ENCODE peak calls at places on chromosomes 6 and 20, in five cellular contexts. L, B, W, X and S are unnamed samples.

GRCh38 chr6:37283786-37284185 is 25.8 kb upstream of the TMEM217 start:
- ATAC-seq in L (peak; percentile 68), W (no peak), X (no peak), B (no peak), S (peak; percentile 91)

GRCh38 chr20:8399963-8400362 is 267.9 kb downstream of the PLCB1 start:
- ATAC-seq in X (peak; percentile 94), L (peak; percentile 56), W (no peak), B (no peak), S (no peak)

GRCh38 chr6:87553159-87553765 is 36.5 kb downstream of the RARS2 start:
- ATAC-seq in B (no peak), X (no peak), L (no peak), W (no peak), S (no peak)

GRCh38 chr20:17655865-17656489 is 26.1 kb downstream of the RRBP1 start:
- ATAC-seq in B (no peak), X (no peak), W (no peak), L (peak; percentile 35), S (no peak)

GRCh38 chr6:25334793-25335192 is 55.6 kb downstream of the CARMIL1 start:
- ATAC-seq in W (no peak), B (no peak), X (peak; percentile 74), L (no peak), S (no peak)

GRCh38 chr6:11236351-11236750 is 3.9 kb upstream of the NEDD9 start:
- ATAC-seq in X (peak; percentile 64), B (no peak), L (no peak), W (no peak), S (no peak)

GRCh38 chr6:151307501-151307900 is 67.7 kb downstream of the AKAP12 start:
- ATAC-seq in W (no peak), L (no peak), X (no peak), B (peak; percentile 43), S (no peak)

GRCh38 chr6:37306624-37307222 is 47.1 kb upstream of the RNF8 start:
- ATAC-seq in B (no peak), X (peak; percentile 54), W (no peak), L (no peak), S (no peak)

GRCh38 chr6:14398953-14399352 is 281.4 kb downstream of the CD83 start:
- ATAC-seq in X (no peak), W (no peak), L (no peak), B (no peak), S (no peak)

GRCh38 chr20:37845261-37845681 is 57.7 kb upstream of the VSTM2L start:
- ATAC-seq in X (no peak), L (no peak), W (no peak), B (no peak), S (no peak)

GRCh38 chr6:88134575-88134974 is 31.6 kb downstream of the CNR1 start:
- ATAC-seq in W (no peak), B (no peak), X (peak; percentile 7), L (no peak), S (no peak)

GRCh38 chr6:128573036-128573435 is 52.6 kb upstream of the PTPRK start:
- ATAC-seq in X (no peak), W (no peak), L (no peak), B (no peak), S (no peak)

GRCh38 chr20:59482581-59483187 is 121.7 kb upstream of the PHACTR3 start:
- ATAC-seq in L (no peak), W (no peak), X (no peak), B (no peak), S (no peak)

GRCh38 chr20:12882832-12883506 is 125.8 kb upstream of the SPTLC3 start:
- ATAC-seq in B (no peak), X (no peak), W (no peak), L (no peak), S (peak; percentile 61)

GRCh38 chr6:14930366-14930989 is 315.4 kb upstream of the JARID2 start:
- ATAC-seq in B (no peak), L (no peak), W (no peak), X (no peak), S (no peak)

GRCh38 chr6:139378882-139379341 is 4.5 kb upstream of the CITED2 start:
- ATAC-seq in L (no peak), B (no peak), X (no peak), W (no peak), S (no peak)

GRCh38 chr6:1390071-1390804 is 862 bp downstream of the FOXF2 start:
- ATAC-seq in X (no peak), L (peak; percentile 65), W (no peak), B (peak; percentile 16), S (peak; percentile 9)

GRCh38 chr6:101961357-101961756 is 567.8 kb downstream of the GRIK2 start:
- ATAC-seq in L (peak; percentile 32), B (peak; percentile 63), X (peak; percentile 38), W (no peak), S (no peak)

GRCh38 chr6:89048286-89048923 is 32.1 kb upstream of the PNRC1 start:
- ATAC-seq in B (no peak), L (no peak), W (no peak), X (no peak), S (peak; percentile 24)

GRCh38 chr6:116278853-116279231 is 888 bp downstream of the TSPYL1 start:
- ATAC-seq in B (peak; percentile 68), X (peak; percentile 7), L (peak; percentile 48), W (peak; percentile 31), S (peak; percentile 22)

GRCh38 chr20:50215917-50216316 is 25.3 kb downstream of the CEBPB start:
- ATAC-seq in L (no peak), B (peak; percentile 42), X (no peak), W (no peak), S (no peak)

GRCh38 chr6:111767752-111768430 is 105.4 kb downstream of the FYN start:
- ATAC-seq in L (no peak), W (no peak), X (peak; percentile 4), B (no peak), S (no peak)

GRCh38 chr6:79249136-79249535 is 14.7 kb upstream of the HMGN3 start:
- ATAC-seq in B (no peak), L (no peak), X (peak; percentile 39), W (no peak), S (no peak)

GRCh38 chr6:144268821-144269220 is 16.3 kb upstream of the UTRN start:
- ATAC-seq in W (no peak), B (no peak), L (no peak), X (no peak), S (no peak)

GRCh38 chr6:13248053-13248452 is 80.3 kb downstream of the TBC1D7 start:
- ATAC-seq in X (no peak), B (peak; percentile 75), L (no peak), W (peak; percentile 24), S (no peak)

GRCh38 chr6:42365021-42365420 is 86.7 kb downstream of the TRERF1 start:
- ATAC-seq in L (no peak), B (no peak), W (peak; percentile 24), X (no peak), S (no peak)

GRCh38 chr20:49865559-49865958 is 49.8 kb downstream of the SPATA2 start:
- ATAC-seq in B (no peak), X (no peak), W (no peak), L (no peak), S (no peak)

GRCh38 chr6:35736982-35737412 is at the start of gene ARMC12:
- ATAC-seq in X (peak; percentile 5), W (peak; percentile 1), L (no peak), B (peak; percentile 8), S (no peak)

DNA sequence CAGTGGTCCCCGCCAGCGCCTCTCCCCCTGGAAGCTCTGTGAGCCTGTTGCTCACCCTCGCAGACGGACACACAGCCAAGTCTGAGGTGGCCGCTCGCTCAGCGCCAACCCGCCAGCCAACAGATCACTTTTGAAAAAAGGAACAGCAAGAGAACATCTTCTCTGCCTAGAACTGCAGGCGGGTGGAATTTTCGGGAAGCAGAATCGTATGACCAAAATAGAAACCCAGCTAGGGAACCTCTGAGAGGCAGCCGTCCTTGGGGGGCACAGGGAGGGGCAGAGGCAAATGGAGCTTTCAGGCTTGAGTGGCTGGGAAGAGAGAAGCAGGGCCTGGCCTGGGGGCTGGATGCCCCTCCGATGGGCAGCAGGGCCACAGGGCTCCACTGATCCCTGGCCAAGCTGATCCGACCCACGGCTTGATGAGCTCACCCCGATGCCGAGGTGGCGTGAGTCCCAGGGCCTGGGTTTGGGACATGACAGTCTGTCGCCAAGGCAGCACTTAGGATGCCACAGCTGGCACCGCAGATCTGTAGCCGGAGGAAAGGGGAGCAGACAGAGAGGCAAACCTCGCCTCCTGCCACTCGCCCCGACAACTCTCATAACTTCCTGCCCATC is 9.8 kb downstream of the NFATC2 start:
- ATAC-seq in X (no peak), B (no peak), W (no peak), L (peak; percentile 60), S (peak; percentile 49)
- TF ChIP-seq POLR2AphosphoS5 in X (no peak), B (no peak), W (no peak), L (no peak), S (no peak)

GRCh38 chr20:45413479-45413878 is 2.5 kb upstream of the PIGT start:
- ATAC-seq in W (no peak), B (no peak), X (no peak), L (no peak), S (no peak)
- H3K27ac ChIP-seq in W (no peak overlapping the region), B (no peak overlapping the region), X (no peak overlapping the region), L (no peak overlapping the region), S (no peak overlapping the region)

GRCh38 chr6:3235969-3236368 is 8.5 kb upstream of the TUBB2B start:
- ATAC-seq in L (no peak), B (no peak), W (no peak), X (peak; percentile 60), S (no peak)
- TF ChIP-seq EP300 in L (no peak), B (no peak), W (no peak), X (no peak), S (no peak)

DNA sequence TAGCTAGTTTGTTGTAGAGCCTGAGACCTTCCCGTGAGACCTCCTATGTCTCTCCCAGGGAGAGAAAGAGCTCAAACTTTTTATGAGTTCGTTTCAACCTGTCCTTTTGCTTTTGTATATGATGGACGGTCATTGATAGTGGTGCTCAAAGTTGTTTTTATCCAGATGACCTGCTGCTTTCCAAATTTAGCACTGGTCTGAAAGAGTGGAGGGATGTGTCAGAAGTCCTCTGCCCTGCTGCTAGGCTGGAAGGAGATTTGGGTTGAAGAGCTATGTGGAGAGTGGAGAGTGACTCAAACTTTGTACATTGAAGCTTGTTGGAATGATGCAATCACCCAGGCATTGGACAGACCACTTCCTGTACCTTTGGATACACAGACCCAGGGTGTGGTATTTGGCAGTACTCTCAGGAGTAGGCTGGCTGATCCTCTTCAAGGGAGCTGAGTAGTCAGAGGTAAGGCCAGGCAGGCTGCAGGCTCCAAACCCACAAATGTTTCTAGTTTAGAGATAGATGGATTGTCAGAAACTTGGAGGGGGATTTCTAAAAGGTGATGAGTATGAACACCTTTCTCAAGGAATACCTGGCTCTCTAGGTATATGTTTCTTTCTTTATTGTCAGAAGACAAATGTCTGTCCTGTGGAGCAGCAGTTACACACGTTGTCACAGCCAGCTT is 49.4 kb upstream of the RREB1 start:
- ATAC-seq in W (peak; percentile 95), B (peak; percentile 97), L (peak; percentile 90), X (peak; percentile 31), S (no peak)
- TF ChIP-seq POLR2AphosphoS5 in W (peak; percentile 51), B (no peak), L (peak; percentile 61), X (no peak), S (no peak)

GRCh38 chr6:160455484-160456213 is 107.5 kb downstream of the SLC22A3 start:
- ATAC-seq in L (peak; percentile 93), B (peak; percentile 86), W (peak; percentile 94), X (peak; percentile 90), S (peak; percentile 76)
- H3K27ac ChIP-seq in L (no peak overlapping the region), B (no peak overlapping the region), W (no peak overlapping the region), X (no peak overlapping the region), S (peak overlapping the region; percentile 65)

DNA sequence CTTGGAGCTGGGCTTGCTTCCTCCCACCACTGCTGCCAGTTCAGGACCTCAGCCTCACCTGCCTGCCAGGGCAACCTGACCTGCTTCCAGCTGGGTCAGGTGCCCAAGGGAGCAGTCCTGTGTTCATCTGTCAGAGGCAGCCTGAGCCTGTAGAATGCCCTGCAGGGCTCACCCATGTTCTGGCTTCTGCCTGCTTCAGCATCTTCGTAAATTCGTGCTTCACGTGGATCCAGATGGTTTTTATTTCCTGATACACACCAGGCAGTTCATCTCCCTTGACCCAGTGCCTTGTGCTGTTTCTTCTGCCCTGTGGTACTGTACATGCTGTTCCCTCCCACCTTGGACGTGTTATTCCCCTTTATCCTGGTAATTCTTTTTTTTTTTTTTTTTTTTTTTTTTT is 50.2 kb downstream of the ARID1B start:
- ATAC-seq in B (peak; percentile 29), W (no peak), X (no peak), L (peak; percentile 24), S (no peak)
- TF ChIP-seq EP300 in B (no peak), W (no peak), X (no peak), L (peak; percentile 81), S (no peak)